ENCODE peak calls at places on chromosomes 7 and 10, in six cellular contexts. H is endothelial cell of umbilical vein; C is IMR-90; K is CD8-positive, alpha-beta T cell; R is ovary; U is cardiac muscle cell. W is an unnamed sample. For H3K4me1, the result is how much of the 10 kb centered on the place peaks cover.

GRCh38 chr7:37882086-37882485 is 33.7 kb downstream of the NME8 start:
- DNase-seq in H (no peak), R (no peak), C (no peak), K (no peak), U (no peak), W (no peak)

GRCh38 chr10:18233775-18234174 is 93.6 kb downstream of the CACNB2 start:
- DNase-seq in C (no peak), R (peak), K (no peak), U (peak), H (no peak), W (no peak)

GRCh38 chr7:76073335-76073990 is 25.6 kb downstream of the MDH2 start:
- DNase-seq in U (no peak), K (no peak), C (no peak), H (no peak), R (no peak), W (no peak)

GRCh38 chr7:18754766-18755165 is 259.2 kb downstream of the HDAC9 start:
- DNase-seq in H (peak), C (peak), K (no peak), R (no peak), U (no peak), W (no peak)

GRCh38 chr7:150401424-150401790 is 22.3 kb downstream of the ZNF775 start:
- DNase-seq in K (no peak), C (no peak), R (no peak), H (no peak), U (no peak), W (no peak)

GRCh38 chr7:112453505-112454171 is 3.4 kb downstream of the IFRD1 start:
- DNase-seq in R (no peak), U (no peak), K (no peak), C (peak), H (peak), W (no peak)

GRCh38 chr10:96227206-96227605 is 44.2 kb downstream of the BLNK start:
- DNase-seq in H (no peak), R (no peak), K (no peak), U (no peak), C (no peak), W (no peak)

GRCh38 chr10:126917375-126917774 is 12.1 kb downstream of the DOCK1 start:
- DNase-seq in C (no peak), U (no peak), K (no peak), H (no peak), R (no peak), W (no peak)

GRCh38 chr10:11513727-11514126 is 97.7 kb downstream of the USP6NL start:
- DNase-seq in C (no peak), H (no peak), R (no peak), K (no peak), U (no peak), W (no peak)

GRCh38 chr10:102951316-102951715 is 33.2 kb downstream of the CNNM2 start:
- DNase-seq in U (no peak), R (no peak), C (peak), K (no peak), H (no peak), W (no peak)

GRCh38 chr10:75211007-75211735 is 575 bp downstream of the VDAC2 start:
- DNase-seq in U (peak), R (no peak), C (peak), K (peak), H (peak), W (no peak)

GRCh38 chr7:105277341-105277740 is 111.4 kb downstream of the SRPK2 start:
- DNase-seq in U (no peak), H (no peak), C (peak), K (no peak), R (no peak), W (no peak)

GRCh38 chr10:78913219-78914059 is 155.3 kb upstream of the ZMIZ1 start:
- DNase-seq in K (no peak), U (no peak), H (no peak), C (no peak), R (no peak), W (no peak)

GRCh38 chr10:103599211-103599610 is 105.7 kb downstream of the NEURL1 start:
- DNase-seq in R (no peak), H (no peak), U (no peak), K (no peak), C (no peak), W (no peak)

GRCh38 chr10:47070541-47070940 is 159.3 kb downstream of the PTPN20 start:
- DNase-seq in R (no peak), K (no peak), U (no peak), C (no peak), H (no peak), W (no peak)

GRCh38 chr7:106260136-106260561 is 24.6 kb downstream of the NAMPT start:
- DNase-seq in K (no peak), U (no peak), R (no peak), H (no peak), C (no peak), W (no peak)

GRCh38 chr7:17521437-17521836 is 223.0 kb downstream of the AHR start:
- DNase-seq in K (no peak), C (peak), H (peak), U (no peak), R (no peak), W (no peak)

GRCh38 chr7:17312641-17313040 is 14.2 kb downstream of the AHR start:
- DNase-seq in C (no peak), H (peak), K (no peak), U (no peak), R (no peak), W (no peak)

GRCh38 chr7:142496545-142496991 is 238.7 kb upstream of the PRSS58 start:
- DNase-seq in U (peak), H (peak), C (peak), K (no peak), R (no peak), W (no peak)

GRCh38 chr7:101953248-101953819 is 135.9 kb downstream of the CUX1 start:
- DNase-seq in C (peak), U (peak), K (no peak), H (no peak), R (peak), W (no peak)

GRCh38 chr10:97682042-97682441 is 5.0 kb downstream of the AVPI1 start:
- DNase-seq in H (no peak), U (no peak), C (no peak), R (no peak), K (no peak), W (no peak)

GRCh38 chr10:76563286-76563685 is 1074.3 kb downstream of the KCNMA1 start:
- DNase-seq in U (no peak), H (no peak), K (no peak), R (no peak), C (no peak), W (no peak)

GRCh38 chr7:134234216-134234615 is 82.5 kb downstream of the SLC35B4 start:
- DNase-seq in R (no peak), U (no peak), K (no peak), C (no peak), H (no peak), W (no peak)

GRCh38 chr7:12709731-12710502 is 22.5 kb downstream of the ARL4A start:
- DNase-seq in C (peak), U (no peak), K (no peak), R (no peak), H (no peak), W (no peak)

GRCh38 chr7:149285581-149285975 is 23.6 kb downstream of the ZNF783 start:
- DNase-seq in H (peak), C (peak), R (no peak), K (no peak), U (peak), W (no peak)

GRCh38 chr7:123727071-123727837 is 21.5 kb downstream of the WASL start:
- DNase-seq in R (no peak), H (peak), U (no peak), C (peak), K (no peak), W (no peak)

GRCh38 chr10:128149267-128149666 is 23.0 kb upstream of the MKI67 start:
- DNase-seq in K (no peak), H (no peak), U (no peak), R (no peak), C (no peak), W (no peak)

GRCh38 chr10:44913312-44914079 is 2.4 kb downstream of the TMEM72 start:
- DNase-seq in C (no peak), K (peak), U (peak), R (no peak), H (no peak), W (no peak)

GRCh38 chr10:53430127-53430891 is 657.7 kb upstream of the MBL2 start:
- DNase-seq in K (no peak), U (no peak), C (no peak), R (no peak), H (no peak), W (no peak)

GRCh38 chr10:23435378-23435777 is 3.5 kb upstream of the OTUD1 start:
- DNase-seq in K (no peak), R (no peak), C (no peak), U (no peak), H (no peak), W (no peak)

DNA sequence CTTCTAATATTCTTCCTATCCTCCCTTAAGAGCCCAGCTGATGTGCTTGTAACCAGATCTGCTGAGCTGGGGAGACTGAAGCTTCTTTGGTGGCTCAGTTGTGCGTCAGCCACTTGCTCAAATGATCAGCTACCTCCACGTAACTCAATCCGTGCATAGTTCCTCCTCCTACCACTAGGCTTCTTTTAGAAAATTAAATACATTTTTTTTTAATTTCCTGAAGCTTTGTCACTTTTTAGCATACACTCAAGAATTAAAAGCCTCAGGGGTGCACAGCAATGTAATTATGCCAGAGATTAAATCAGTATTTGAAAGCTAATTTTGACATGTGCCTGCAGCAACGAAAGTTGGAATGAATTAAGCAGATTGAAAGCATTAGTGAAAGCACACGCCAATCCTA is 20.4 kb upstream of the PRLHR start:
- DNase-seq in H (no peak), K (no peak), R (no peak), C (peak), U (no peak), W (no peak)
- TF ChIP-seq CTCF in H (no peak), K (no peak), R (no peak), C (no peak), U (no peak), W (no peak)

GRCh38 chr7:130358471-130358870 is 13.9 kb downstream of the CPA5 start:
- DNase-seq in H (no peak), C (no peak), U (no peak), K (no peak), R (no peak), W (no peak)

GRCh38 chr7:130356760-130357611 is 12.4 kb downstream of the CPA5 start:
- DNase-seq in C (peak), R (peak), H (no peak), U (no peak), K (no peak), W (peak)

GRCh38 chr7:130359276-130359857 is 14.8 kb downstream of the CPA5 start:
- DNase-seq in U (no peak), C (no peak), K (no peak), H (no peak), R (no peak), W (no peak)

GRCh38 chr7:130353196-130353595 is 8.6 kb downstream of the CPA5 start:
- DNase-seq in U (no peak), R (no peak), H (no peak), C (no peak), K (no peak), W (no peak)

DNA sequence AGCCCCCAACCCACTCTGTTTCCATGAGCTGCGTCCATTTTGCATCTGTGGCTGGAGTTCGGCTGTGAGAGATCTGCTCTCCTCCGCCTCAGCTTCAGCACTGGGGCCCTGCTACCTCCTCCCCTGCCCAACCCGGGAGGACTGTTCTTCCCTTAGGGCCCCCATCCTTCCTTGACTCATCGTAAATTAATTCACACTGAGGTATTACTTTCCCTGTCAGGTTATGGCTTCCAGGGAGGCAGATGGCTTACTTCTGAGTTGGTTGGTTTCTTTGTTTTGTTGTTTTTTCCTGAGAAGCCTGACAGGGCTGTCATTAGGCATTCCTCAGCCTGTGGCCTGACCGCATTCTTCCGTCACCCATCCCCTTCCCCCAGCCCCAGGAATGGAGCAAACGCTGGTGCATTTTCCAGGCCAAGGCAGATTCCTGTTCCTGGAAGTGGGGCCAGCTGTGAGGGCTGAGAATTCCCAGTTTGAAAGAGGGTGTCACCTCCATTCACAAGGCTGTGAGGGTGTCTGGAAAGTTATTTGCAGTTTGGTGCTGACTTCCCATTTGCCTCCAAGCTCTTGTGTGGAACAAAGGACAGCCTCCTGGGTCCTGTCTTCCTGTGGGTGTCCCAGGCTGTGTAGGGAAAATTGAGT is 11.6 kb downstream of the CPA5 start:
- DNase-seq in C (peak), H (no peak), K (no peak), U (peak), R (peak), W (peak)
- H3K4me3 ChIP-seq in C (no peak), H (no peak), K (no peak), U (no peak), R (no peak), W (no peak)

DNA sequence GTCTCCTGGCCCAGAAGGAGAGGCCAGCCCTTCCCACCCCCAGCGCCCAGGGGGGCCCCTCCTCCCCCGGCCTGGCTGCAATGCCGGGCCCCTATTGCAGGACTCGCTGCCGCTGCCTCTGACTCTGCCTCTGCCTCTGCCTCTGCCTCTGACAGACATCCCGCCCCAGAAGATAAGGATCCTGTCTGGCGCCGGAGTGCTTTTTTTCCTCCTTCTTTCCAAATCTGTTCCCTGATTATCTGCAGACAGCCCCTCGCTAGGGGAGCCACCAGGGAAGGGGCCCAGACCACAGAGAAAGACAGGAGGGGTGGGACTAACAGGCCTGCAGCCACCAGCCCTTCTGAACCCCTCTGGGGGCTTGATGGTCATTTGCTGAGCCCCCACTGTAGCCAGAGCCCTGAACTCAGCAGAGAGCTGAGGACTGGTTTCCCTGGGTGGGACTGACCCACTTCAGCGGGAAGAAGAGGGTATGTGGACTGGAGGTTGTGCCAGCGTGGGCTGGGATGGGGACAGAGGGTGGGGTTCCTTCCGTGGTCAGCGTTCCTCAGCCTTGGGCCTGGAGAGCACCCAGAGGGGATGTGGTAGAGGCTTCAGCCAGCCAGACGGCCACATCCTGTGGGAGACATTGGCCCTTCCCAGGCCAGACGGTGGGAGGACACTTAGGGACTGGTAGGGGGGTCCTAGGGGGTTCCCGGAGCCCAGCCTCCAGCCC is 22.8 kb downstream of the UNC5B start:
- DNase-seq in R (peak), H (no peak), U (peak), K (no peak), C (peak), W (peak)
- H3K4me1 ChIP-seq in R (under half), H (under half), U (half or more), K (under half), C (under half), W (under half)

DNA sequence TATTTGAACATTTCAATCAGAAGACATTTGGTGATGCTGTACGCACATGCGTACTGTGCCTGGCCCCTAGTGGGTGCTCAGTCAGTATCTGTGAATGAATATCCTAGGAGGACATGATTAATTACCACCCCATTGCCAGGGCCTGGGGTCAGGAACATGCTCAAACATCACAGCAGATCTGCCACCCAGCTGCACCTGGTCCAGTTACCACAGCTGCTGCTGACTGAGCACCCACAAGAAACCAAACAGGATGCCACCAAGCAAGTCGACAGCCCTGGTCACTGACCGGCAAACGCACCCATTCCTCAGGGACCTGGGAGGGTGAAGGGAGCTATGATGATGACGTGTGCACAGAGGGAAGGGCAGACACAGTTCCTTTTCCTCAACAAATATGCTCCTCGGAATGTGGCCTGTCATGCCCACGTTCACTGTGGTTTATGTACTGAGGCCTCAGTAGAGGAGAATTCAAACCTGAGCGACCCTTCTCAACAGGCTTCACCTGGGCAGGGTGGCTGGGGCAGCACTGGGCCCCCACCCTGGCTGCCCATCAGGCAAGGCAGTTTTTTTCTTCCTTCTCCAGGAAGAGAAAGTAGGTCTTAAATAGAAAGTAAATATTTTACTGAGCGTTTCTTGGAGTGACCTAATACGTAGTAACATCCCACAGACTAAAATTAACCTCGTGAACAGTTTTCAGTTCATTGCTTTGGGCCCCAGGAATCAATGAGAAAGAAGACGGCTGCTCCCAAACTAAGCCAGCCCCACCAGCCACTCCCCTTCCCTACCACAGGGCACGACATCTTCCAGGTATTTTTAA is 13.4 kb downstream of the CTBP2 start:
- DNase-seq in U (no peak), H (no peak), K (no peak), R (no peak), C (peak), W (no peak)
- TF ChIP-seq CTCF in U (no peak), H (no peak), K (no peak), R (no peak), C (no peak), W (no peak)

DNA sequence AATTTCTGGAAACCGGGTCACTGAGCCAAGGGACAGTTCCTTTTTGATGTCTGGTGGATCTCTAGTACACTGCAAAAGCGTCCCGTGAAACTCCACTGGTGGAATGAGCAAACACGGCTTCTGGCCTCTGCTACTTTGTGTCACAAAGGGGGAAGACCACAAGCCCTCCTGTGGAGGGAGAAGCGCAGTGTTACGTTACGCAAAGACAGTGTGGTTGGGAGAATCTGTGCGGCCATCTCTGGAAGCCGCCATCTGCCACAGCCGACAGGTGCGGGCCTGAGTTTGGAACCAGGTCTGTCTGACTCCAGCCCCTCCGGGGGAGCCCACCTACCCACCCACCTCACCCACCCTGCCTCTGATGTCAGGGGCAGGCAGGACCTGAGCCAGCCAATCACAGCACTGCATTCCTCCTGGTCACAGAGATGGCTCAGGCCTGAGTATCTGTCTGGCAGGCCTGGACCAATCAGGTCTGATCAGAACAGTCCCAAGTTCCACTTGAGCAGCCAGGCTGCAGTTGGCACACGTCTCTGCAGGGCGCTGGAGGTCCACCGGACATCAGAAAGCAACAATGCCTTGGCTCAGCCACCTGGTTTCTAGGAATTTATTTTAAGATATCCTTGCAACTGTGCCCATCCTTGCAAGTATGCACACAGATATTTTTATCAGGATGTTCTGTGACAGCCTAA is 3.0 kb upstream of the CYP2W1 start:
- DNase-seq in K (no peak), R (no peak), H (peak), U (no peak), C (no peak), W (no peak)
- H3K4me3 ChIP-seq in K (no peak), R (no peak), H (no peak), U (no peak), C (no peak), W (no peak)

GRCh38 chr10:132762267-132762666 is 23.7 kb downstream of the NKX6-2 start:
- DNase-seq in U (no peak), K (no peak), C (no peak), R (no peak), H (no peak), W (no peak)

GRCh38 chr10:132757171-132757570 is 28.8 kb downstream of the NKX6-2 start:
- DNase-seq in H (no peak), R (no peak), K (no peak), U (no peak), C (no peak), W (no peak)

GRCh38 chr10:132761395-132762060 is 24.4 kb downstream of the NKX6-2 start:
- DNase-seq in R (no peak), H (no peak), C (no peak), U (no peak), K (no peak), W (no peak)

GRCh38 chr10:132756591-132756990 is 29.4 kb downstream of the NKX6-2 start:
- DNase-seq in R (no peak), U (no peak), K (no peak), H (no peak), C (no peak), W (no peak)

GRCh38 chr10:132758867-132759266 is 27.1 kb downstream of the NKX6-2 start:
- DNase-seq in U (no peak), H (no peak), K (no peak), C (no peak), R (no peak), W (no peak)
- H3K4me1 ChIP-seq in U (under half), H (under half), K (under half), C (under half), R (under half), W (under half)

W was measured in tibial artery.